ENCODE peak calls at places on chromosomes 16 and 17, in four cellular contexts. One of them, this sample, is unnamed.

GRCh38 chr17:82358467-82359350 is at the start of gene TEX19:
- DNase-seq in K562: peak; percentile 58
- DNase-seq in SK-N-SH: peak; percentile 72
- DNase-seq in HepG2: no peak
- DNase-seq in this sample: no peak

GRCh38 chr16:3020604-3021448 is 658 bp downstream of the TNFRSF12A start:
- DNase-seq in K562: peak; percentile 76
- DNase-seq in HepG2: peak; percentile 87
- DNase-seq in SK-N-SH: peak; percentile 72
- DNase-seq in this sample: no peak

GRCh38 chr17:42475853-42476252 is 17.2 kb downstream of the ATP6V0A1 start:
- DNase-seq in HepG2: no peak
- DNase-seq in SK-N-SH: no peak
- DNase-seq in K562: no peak
- DNase-seq in this sample: no peak

GRCh38 chr17:41009301-41009760 is 403 bp upstream of the KRTAP3-1 start:
- DNase-seq in SK-N-SH: no peak
- DNase-seq in K562: no peak
- DNase-seq in HepG2: peak; percentile 99
- DNase-seq in this sample: no peak

GRCh38 chr17:38727661-38728220 is 2.4 kb upstream of the CISD3 start:
- DNase-seq in SK-N-SH: no peak
- DNase-seq in K562: no peak
- DNase-seq in HepG2: no peak
- DNase-seq in this sample: no peak

GRCh38 chr16:75104836-75105235 is 11.7 kb downstream of the LDHD start:
- DNase-seq in HepG2: no peak
- DNase-seq in SK-N-SH: peak; percentile 16
- DNase-seq in K562: no peak
- DNase-seq in this sample: no peak

GRCh38 chr16:80019395-80019794 is 418.9 kb upstream of the MAF start:
- DNase-seq in SK-N-SH: no peak
- DNase-seq in K562: no peak
- DNase-seq in HepG2: no peak
- DNase-seq in this sample: no peak

GRCh38 chr17:2400474-2400866 is 390 bp downstream of the MNT start:
- DNase-seq in HepG2: peak; percentile 43
- DNase-seq in SK-N-SH: peak; percentile 51
- DNase-seq in K562: peak; percentile 31
- DNase-seq in this sample: no peak

GRCh38 chr17:80175411-80175810 is 5.6 kb downstream of the CARD14 start:
- DNase-seq in SK-N-SH: peak; percentile 37
- DNase-seq in HepG2: no peak
- DNase-seq in K562: no peak
- DNase-seq in this sample: no peak

GRCh38 chr16:1188781-1189189 is 35.9 kb downstream of the CACNA1H start:
- DNase-seq in SK-N-SH: no peak
- DNase-seq in HepG2: no peak
- DNase-seq in K562: peak; percentile 85
- DNase-seq in this sample: no peak

GRCh38 chr16:12907670-12908233 is 6.4 kb downstream of the SHISA9 start:
- DNase-seq in K562: peak; percentile 26
- DNase-seq in SK-N-SH: peak; percentile 38
- DNase-seq in HepG2: peak; percentile 22
- DNase-seq in this sample: no peak

GRCh38 chr17:78366109-78366848 is 6.4 kb upstream of the SOCS3 start:
- DNase-seq in HepG2: no peak
- DNase-seq in SK-N-SH: no peak
- DNase-seq in K562: no peak
- DNase-seq in this sample: no peak

GRCh38 chr16:72467157-72467759 is 295.3 kb upstream of the PMFBP1 start:
- DNase-seq in HepG2: peak; percentile 69
- DNase-seq in SK-N-SH: peak; percentile 37
- DNase-seq in K562: peak; percentile 7
- DNase-seq in this sample: no peak

GRCh38 chr16:471353-472198 is 46.1 kb downstream of the RAB11FIP3 start:
- DNase-seq in HepG2: no peak
- DNase-seq in SK-N-SH: peak; percentile 55
- DNase-seq in K562: no peak
- DNase-seq in this sample: no peak

GRCh38 chr17:50681260-50682200 is 26.2 kb downstream of the ANKRD40 start:
- DNase-seq in HepG2: peak; percentile 69
- DNase-seq in K562: peak; percentile 73
- DNase-seq in SK-N-SH: peak; percentile 94
- DNase-seq in this sample: no peak

GRCh38 chr16:80602894-80603293 is 62.1 kb downstream of the DYNLRB2 start:
- DNase-seq in SK-N-SH: no peak
- DNase-seq in HepG2: no peak
- DNase-seq in K562: no peak
- DNase-seq in this sample: no peak

GRCh38 chr17:42744283-42744805 is 496 bp downstream of the EZH1 start:
- DNase-seq in K562: no peak
- DNase-seq in HepG2: peak; percentile 78
- DNase-seq in SK-N-SH: no peak
- DNase-seq in this sample: peak; percentile 16

GRCh38 chr17:32805029-32805976 is 71.6 kb downstream of the MYO1D start:
- DNase-seq in SK-N-SH: no peak
- DNase-seq in HepG2: no peak
- DNase-seq in K562: no peak
- DNase-seq in this sample: no peak

GRCh38 chr16:86515780-86516617 is 5.7 kb downstream of the FOXF1 start:
- DNase-seq in SK-N-SH: no peak
- DNase-seq in HepG2: no peak
- DNase-seq in K562: no peak
- DNase-seq in this sample: no peak

GRCh38 chr17:3666516-3666915 is 1.9 kb downstream of the TAX1BP3 start:
- DNase-seq in HepG2: no peak
- DNase-seq in K562: no peak
- DNase-seq in SK-N-SH: no peak
- DNase-seq in this sample: no peak

GRCh38 chr17:40035162-40035559 is 19.0 kb downstream of the MED24 start:
- DNase-seq in K562: peak; percentile 72
- DNase-seq in HepG2: no peak
- DNase-seq in SK-N-SH: peak; percentile 80
- DNase-seq in this sample: no peak

GRCh38 chr17:78538033-78538776 is 39.0 kb downstream of the DNAH17 start:
- DNase-seq in SK-N-SH: no peak
- DNase-seq in HepG2: peak; percentile 82
- DNase-seq in K562: no peak
- DNase-seq in this sample: no peak

GRCh38 chr17:50469005-50469605 is 425 bp upstream of the CHAD start:
- DNase-seq in K562: no peak
- DNase-seq in SK-N-SH: peak; percentile 86
- DNase-seq in HepG2: no peak
- DNase-seq in this sample: no peak

GRCh38 chr17:82296511-82297279 is 20.7 kb downstream of the CD7 start:
- DNase-seq in HepG2: no peak
- DNase-seq in SK-N-SH: no peak
- DNase-seq in K562: no peak
- DNase-seq in this sample: no peak

GRCh38 chr17:62870581-62870964 is 62.5 kb upstream of the MARCHF10 start:
- DNase-seq in HepG2: no peak
- DNase-seq in K562: no peak
- DNase-seq in SK-N-SH: peak; percentile 47
- DNase-seq in this sample: no peak

GRCh38 chr17:1229354-1229890 is 40.8 kb upstream of the BHLHA9 start:
- DNase-seq in SK-N-SH: peak; percentile 75
- DNase-seq in K562: peak; percentile 61
- DNase-seq in HepG2: no peak
- DNase-seq in this sample: no peak

GRCh38 chr17:4436846-4437245 is 3.1 kb downstream of the SPNS3 start:
- DNase-seq in SK-N-SH: no peak
- DNase-seq in K562: no peak
- DNase-seq in HepG2: no peak
- DNase-seq in this sample: no peak

GRCh38 chr17:31690118-31690517 is 168.9 kb downstream of the COPRS start:
- DNase-seq in HepG2: no peak
- DNase-seq in SK-N-SH: no peak
- DNase-seq in K562: no peak
- DNase-seq in this sample: no peak

GRCh38 chr17:50594040-50594618 is 33.6 kb downstream of the CACNA1G start:
- DNase-seq in K562: no peak
- DNase-seq in SK-N-SH: peak; percentile 66
- DNase-seq in HepG2: no peak
- DNase-seq in this sample: no peak

GRCh38 chr16:10961231-10961630 is 16.9 kb downstream of the CLEC16A start:
- DNase-seq in K562: no peak
- DNase-seq in HepG2: no peak
- DNase-seq in SK-N-SH: no peak
- DNase-seq in this sample: no peak

GRCh38 chr16:66207139-66207863 is 159.2 kb upstream of the CDH5 start:
- DNase-seq in HepG2: no peak
- DNase-seq in SK-N-SH: no peak
- DNase-seq in K562: no peak
- DNase-seq in this sample: no peak

GRCh38 chr16:83404261-83404660 is 403.5 kb upstream of the HSBP1 start:
- DNase-seq in SK-N-SH: no peak
- DNase-seq in HepG2: no peak
- DNase-seq in K562: no peak
- DNase-seq in this sample: no peak

GRCh38 chr17:59641799-59642484 is 22.2 kb downstream of the CLTC start:
- DNase-seq in HepG2: no peak
- DNase-seq in K562: no peak
- DNase-seq in SK-N-SH: no peak
- DNase-seq in this sample: peak; percentile 63

GRCh38 chr16:15857779-15858560 is 1.1 kb upstream of the MYH11 start:
- DNase-seq in K562: no peak
- DNase-seq in HepG2: no peak
- DNase-seq in SK-N-SH: peak; percentile 79
- DNase-seq in this sample: no peak

GRCh38 chr16:79307214-79307613 is 293.3 kb downstream of the MAF start:
- DNase-seq in SK-N-SH: no peak
- DNase-seq in K562: no peak
- DNase-seq in HepG2: no peak
- DNase-seq in this sample: no peak

GRCh38 chr16:52283581-52284375 is 263.2 kb downstream of the TOX3 start:
- DNase-seq in HepG2: no peak
- DNase-seq in K562: no peak
- DNase-seq in SK-N-SH: no peak
- DNase-seq in this sample: no peak

DNA sequence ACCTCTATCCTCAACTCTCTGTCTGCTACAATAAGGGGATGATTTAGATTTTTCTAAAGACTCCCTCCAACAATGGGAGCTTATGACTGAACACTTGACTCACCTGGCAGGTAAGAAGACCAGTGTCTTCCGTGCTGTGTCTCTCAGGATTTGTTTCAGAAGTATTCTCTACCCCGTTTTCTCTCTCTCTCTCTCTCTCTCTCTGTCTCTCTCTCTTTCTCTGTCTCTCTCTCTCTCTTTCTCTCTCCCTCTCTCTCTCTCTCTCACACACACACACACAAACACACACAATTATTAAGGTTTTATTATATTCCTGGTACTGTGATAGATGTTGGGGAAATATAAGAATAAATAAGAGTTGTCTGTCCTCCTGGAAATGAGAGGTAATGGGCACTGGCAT is 263.9 kb downstream of the TOX3 start:
- DNase-seq in K562: no peak
- DNase-seq in SK-N-SH: no peak
- DNase-seq in HepG2: no peak
- DNase-seq in this sample: no peak
- TF ChIP-seq CHD2 in K562: no peak
- TF ChIP-seq CHD2 in SK-N-SH: no peak
- TF ChIP-seq CHD2 in HepG2: no peak
- TF ChIP-seq CHD2 in this sample: no peak

DNA sequence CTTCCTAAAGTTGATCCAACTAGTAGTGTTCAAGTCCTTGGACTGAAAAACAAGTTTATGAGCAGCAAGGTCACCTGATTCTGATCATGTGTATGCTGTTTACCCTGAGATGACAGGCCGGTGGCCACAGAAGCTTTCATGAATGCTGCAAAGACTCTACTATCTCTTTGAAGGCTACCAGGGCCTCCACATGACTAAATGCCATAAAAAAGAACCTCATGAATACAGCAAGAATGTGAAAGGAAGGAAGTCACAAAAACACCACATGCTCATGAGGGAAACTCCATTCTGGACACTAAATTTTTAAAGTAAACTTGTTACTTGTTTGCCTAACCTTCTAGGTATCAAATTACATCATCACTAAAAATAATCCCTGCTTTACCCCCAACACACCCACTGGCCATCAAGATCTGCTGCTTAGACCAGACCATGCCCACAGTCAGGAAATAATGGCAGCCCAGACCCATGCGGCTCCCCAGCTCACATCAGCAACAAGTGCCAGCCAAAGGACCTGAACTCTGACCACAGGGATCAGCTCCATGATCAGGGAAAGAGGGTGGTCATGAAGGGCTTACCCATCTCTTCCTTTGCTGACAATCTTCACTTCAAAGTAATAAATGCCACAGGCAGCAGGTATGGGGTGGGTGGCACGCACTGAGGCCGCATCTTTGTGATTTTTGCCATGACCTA is 1.4 kb downstream of the RANBP10 start:
- DNase-seq in SK-N-SH: no peak
- DNase-seq in K562: no peak
- DNase-seq in HepG2: peak; percentile 74
- DNase-seq in this sample: no peak
- TF ChIP-seq ZBTB33 in SK-N-SH: no peak
- TF ChIP-seq ZBTB33 in K562: no peak
- TF ChIP-seq ZBTB33 in HepG2: no peak
- TF ChIP-seq ZBTB33 in this sample: no peak

GRCh38 chr16:57601801-57602478 is 26.5 kb upstream of the ADGRG1 start:
- DNase-seq in K562: peak; percentile 54
- DNase-seq in SK-N-SH: no peak
- DNase-seq in HepG2: no peak
- DNase-seq in this sample: peak; percentile 93
- TF ChIP-seq CHD2 in K562: no peak
- TF ChIP-seq CHD2 in SK-N-SH: no peak
- TF ChIP-seq CHD2 in HepG2: no peak
- TF ChIP-seq CHD2 in this sample: peak; percentile 75

GRCh38 chr16:89304181-89304851 is 86.8 kb downstream of the ZNF778 start:
- DNase-seq in SK-N-SH: no peak
- DNase-seq in HepG2: no peak
- DNase-seq in K562: no peak
- DNase-seq in this sample: no peak

GRCh38 chr16:89300976-89301360 is 83.5 kb downstream of the ZNF778 start:
- DNase-seq in K562: no peak
- DNase-seq in HepG2: no peak
- DNase-seq in SK-N-SH: no peak
- DNase-seq in this sample: no peak

GRCh38 chr16:89304941-89305705 is 87.6 kb downstream of the ZNF778 start:
- DNase-seq in K562: no peak
- DNase-seq in HepG2: no peak
- DNase-seq in SK-N-SH: no peak
- DNase-seq in this sample: no peak

GRCh38 chr16:89300311-89300975 is 82.9 kb downstream of the ZNF778 start:
- DNase-seq in SK-N-SH: no peak
- DNase-seq in HepG2: no peak
- DNase-seq in K562: no peak
- DNase-seq in this sample: no peak

DNA sequence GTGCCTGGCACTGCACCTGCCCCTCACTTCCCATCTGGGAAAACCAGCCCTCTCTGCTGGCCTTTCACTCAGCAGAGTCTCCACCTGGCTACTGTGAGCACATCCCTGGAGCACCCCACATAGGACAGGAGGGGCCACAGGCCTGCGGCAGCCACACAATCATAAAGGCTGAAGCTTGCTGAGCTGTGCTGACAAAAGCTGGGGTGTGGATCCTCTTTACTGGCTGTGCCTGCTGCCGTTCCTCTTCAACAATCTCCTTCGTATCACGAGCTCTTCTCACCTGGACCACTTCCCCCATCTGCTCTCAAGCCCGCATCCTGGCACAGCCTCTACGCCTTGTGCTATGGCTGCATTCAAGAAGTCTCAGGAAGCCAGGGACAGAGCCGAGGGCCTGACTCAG is 86.1 kb downstream of the ZNF778 start:
- DNase-seq in K562: no peak
- DNase-seq in HepG2: no peak
- DNase-seq in SK-N-SH: no peak
- DNase-seq in this sample: no peak
- TF ChIP-seq ZBTB33 in K562: no peak
- TF ChIP-seq ZBTB33 in HepG2: no peak
- TF ChIP-seq ZBTB33 in SK-N-SH: no peak
- TF ChIP-seq ZBTB33 in this sample: no peak

This sample was measured in GM12878.